ENCODE peak calls at places on chromosomes 12 and 14, in five cellular contexts. B, V, P, W and N are unnamed samples.

GRCh38 chr12:27164330-27165045 is 79.6 kb upstream of the STK38L start:
- DNase-seq in B (no peak), V (no peak), P (no peak), W (no peak), N (no peak)

GRCh38 chr14:73795974-73796373 is 55.7 kb upstream of the PTGR2 start:
- DNase-seq in B (peak), V (no peak), P (no peak), W (no peak), N (no peak)

GRCh38 chr12:108312885-108313203 is 26.3 kb downstream of the CMKLR1 start:
- DNase-seq in B (no peak), V (no peak), P (peak), W (peak), N (no peak)

GRCh38 chr14:90274808-90275454 is 18.6 kb downstream of the PSMC1 start:
- DNase-seq in B (no peak), V (no peak), P (no peak), W (no peak), N (no peak)

GRCh38 chr14:79281244-79282199 is 929.8 kb downstream of the DIO2 start:
- DNase-seq in B (no peak), V (no peak), P (no peak), W (no peak), N (no peak)

GRCh38 chr14:53953828-53954550 is 2.6 kb downstream of the BMP4 start:
- DNase-seq in B (peak), V (no peak), P (peak), W (no peak), N (no peak)

GRCh38 chr12:67280088-67280487 is 10.9 kb downstream of the CAND1 start:
- DNase-seq in B (no peak), V (no peak), P (no peak), W (no peak), N (no peak)

GRCh38 chr14:49594347-49595089 is 4.2 kb upstream of the LRR1 start:
- DNase-seq in B (no peak), V (no peak), P (no peak), W (no peak), N (no peak)

GRCh38 chr12:53023-53734 is 13.4 kb upstream of the IQSEC3 start:
- DNase-seq in B (no peak), V (no peak), P (no peak), W (no peak), N (no peak)

GRCh38 chr12:14193623-14194022 is 171.9 kb upstream of the ATF7IP start:
- DNase-seq in B (no peak), V (no peak), P (no peak), W (no peak), N (no peak)

GRCh38 chr12:12007001-12007712 is 63.6 kb upstream of the BCL2L14 start:
- DNase-seq in B (no peak), V (no peak), P (no peak), W (no peak), N (no peak)

GRCh38 chr12:70449074-70449757 is 83.1 kb downstream of the KCNMB4 start:
- DNase-seq in B (peak), V (no peak), P (no peak), W (no peak), N (no peak)

GRCh38 chr14:102579696-102580551 is 12.5 kb upstream of the RCOR1 start:
- DNase-seq in B (no peak), V (no peak), P (peak), W (no peak), N (no peak)

GRCh38 chr12:120116443-120116791 is at the start of gene RAB35:
- DNase-seq in B (peak), V (no peak), P (no peak), W (no peak), N (no peak)

GRCh38 chr14:97380539-97380941 is 583.4 kb downstream of the VRK1 start:
- DNase-seq in B (no peak), V (no peak), P (no peak), W (no peak), N (no peak)

GRCh38 chr14:72894323-72894622 is 372 bp upstream of the DPF3 start:
- DNase-seq in B (no peak), V (no peak), P (no peak), W (no peak), N (no peak)

GRCh38 chr12:49187184-49187583 is 1.7 kb downstream of the TUBA1A start:
- DNase-seq in B (no peak), V (peak), P (peak), W (peak), N (peak)

GRCh38 chr12:46524778-46525177 is 152.2 kb upstream of the SLC38A2 start:
- DNase-seq in B (no peak), V (peak), P (peak), W (no peak), N (no peak)

GRCh38 chr14:85595981-85596380 is 66.0 kb downstream of the FLRT2 start:
- DNase-seq in B (no peak), V (no peak), P (no peak), W (no peak), N (no peak)

GRCh38 chr12:18479266-18479665 is 217.9 kb downstream of the PIK3C2G start:
- DNase-seq in B (no peak), V (no peak), P (no peak), W (no peak), N (no peak)

GRCh38 chr14:60757617-60758016 is 23.1 kb downstream of the MNAT1 start:
- DNase-seq in B (no peak), V (no peak), P (no peak), W (no peak), N (no peak)